ENCODE peak calls at places on chromosome 1, in ten cellular contexts. One of them, this sample, is unnamed.

GRCh38 chr1:36966242-36966641 is 68.1 kb downstream of the GRIK3 start:
- DNase-seq in cardiac muscle cell: peak
- DNase-seq in naive thymus-derived CD4-positive, alpha-beta T cell: no peak
- DNase-seq in pancreas: no peak
- DNase-seq in A673: no peak
- DNase-seq in GM23338: peak
- DNase-seq in psoas muscle: no peak
- DNase-seq in neural progenitor cell: peak
- DNase-seq in transverse colon: no peak
- DNase-seq in colonic mucosa: no peak
- DNase-seq in this sample: no peak

GRCh38 chr1:236862615-236863211 is 67.6 kb downstream of the MTR start:
- DNase-seq in cardiac muscle cell: no peak
- DNase-seq in naive thymus-derived CD4-positive, alpha-beta T cell: no peak
- DNase-seq in pancreas: no peak
- DNase-seq in A673: no peak
- DNase-seq in GM23338: no peak
- DNase-seq in psoas muscle: no peak
- DNase-seq in neural progenitor cell: no peak
- DNase-seq in transverse colon: no peak
- DNase-seq in colonic mucosa: no peak
- DNase-seq in this sample: no peak

GRCh38 chr1:23473037-23473800 is 10.8 kb downstream of the ASAP3 start:
- DNase-seq in cardiac muscle cell: no peak
- DNase-seq in naive thymus-derived CD4-positive, alpha-beta T cell: no peak
- DNase-seq in pancreas: no peak
- DNase-seq in A673: no peak
- DNase-seq in GM23338: no peak
- DNase-seq in psoas muscle: no peak
- DNase-seq in neural progenitor cell: no peak
- DNase-seq in transverse colon: no peak
- DNase-seq in colonic mucosa: no peak
- DNase-seq in this sample: no peak

GRCh38 chr1:163107655-163108054 is 38.5 kb downstream of the RGS4 start:
- DNase-seq in cardiac muscle cell: no peak
- DNase-seq in naive thymus-derived CD4-positive, alpha-beta T cell: no peak
- DNase-seq in pancreas: no peak
- DNase-seq in A673: no peak
- DNase-seq in GM23338: no peak
- DNase-seq in psoas muscle: no peak
- DNase-seq in neural progenitor cell: no peak
- DNase-seq in transverse colon: no peak
- DNase-seq in colonic mucosa: no peak
- DNase-seq in this sample: no peak

GRCh38 chr1:67332653-67333529 is 25.2 kb downstream of the IL12RB2 start:
- DNase-seq in cardiac muscle cell: no peak
- DNase-seq in naive thymus-derived CD4-positive, alpha-beta T cell: no peak
- DNase-seq in pancreas: no peak
- DNase-seq in A673: no peak
- DNase-seq in GM23338: no peak
- DNase-seq in psoas muscle: no peak
- DNase-seq in neural progenitor cell: no peak
- DNase-seq in transverse colon: no peak
- DNase-seq in colonic mucosa: no peak
- DNase-seq in this sample: no peak

GRCh38 chr1:53766766-53767409 is 27.9 kb upstream of the GLIS1 start:
- DNase-seq in cardiac muscle cell: peak
- DNase-seq in naive thymus-derived CD4-positive, alpha-beta T cell: no peak
- DNase-seq in pancreas: no peak
- DNase-seq in A673: peak
- DNase-seq in GM23338: no peak
- DNase-seq in psoas muscle: no peak
- DNase-seq in neural progenitor cell: no peak
- DNase-seq in transverse colon: no peak
- DNase-seq in colonic mucosa: no peak
- DNase-seq in this sample: no peak

GRCh38 chr1:30242178-30242577 is 481.2 kb downstream of the MATN1 start:
- DNase-seq in cardiac muscle cell: no peak
- DNase-seq in naive thymus-derived CD4-positive, alpha-beta T cell: no peak
- DNase-seq in pancreas: no peak
- DNase-seq in A673: no peak
- DNase-seq in GM23338: no peak
- DNase-seq in psoas muscle: no peak
- DNase-seq in neural progenitor cell: no peak
- DNase-seq in transverse colon: no peak
- DNase-seq in colonic mucosa: no peak
- DNase-seq in this sample: no peak

GRCh38 chr1:151838491-151839412 is 868 bp downstream of the C2CD4D start:
- DNase-seq in cardiac muscle cell: no peak
- DNase-seq in naive thymus-derived CD4-positive, alpha-beta T cell: no peak
- DNase-seq in pancreas: no peak
- DNase-seq in A673: no peak
- DNase-seq in GM23338: peak
- DNase-seq in psoas muscle: no peak
- DNase-seq in neural progenitor cell: peak
- DNase-seq in transverse colon: no peak
- DNase-seq in colonic mucosa: no peak
- DNase-seq in this sample: no peak

GRCh38 chr1:20109223-20109856 is 10.0 kb downstream of the PLA2G2D start:
- DNase-seq in cardiac muscle cell: no peak
- DNase-seq in naive thymus-derived CD4-positive, alpha-beta T cell: no peak
- DNase-seq in pancreas: no peak
- DNase-seq in A673: no peak
- DNase-seq in GM23338: no peak
- DNase-seq in psoas muscle: no peak
- DNase-seq in neural progenitor cell: no peak
- DNase-seq in transverse colon: no peak
- DNase-seq in colonic mucosa: no peak
- DNase-seq in this sample: no peak

GRCh38 chr1:182128502-182128901 is 67.0 kb upstream of the ZNF648 start:
- DNase-seq in cardiac muscle cell: no peak
- DNase-seq in naive thymus-derived CD4-positive, alpha-beta T cell: no peak
- DNase-seq in pancreas: no peak
- DNase-seq in A673: no peak
- DNase-seq in GM23338: no peak
- DNase-seq in psoas muscle: no peak
- DNase-seq in neural progenitor cell: no peak
- DNase-seq in transverse colon: no peak
- DNase-seq in colonic mucosa: no peak
- DNase-seq in this sample: no peak

GRCh38 chr1:9426291-9426711 is 113.0 kb upstream of the SLC25A33 start:
- DNase-seq in cardiac muscle cell: peak
- DNase-seq in naive thymus-derived CD4-positive, alpha-beta T cell: peak
- DNase-seq in pancreas: no peak
- DNase-seq in A673: no peak
- DNase-seq in GM23338: no peak
- DNase-seq in psoas muscle: no peak
- DNase-seq in neural progenitor cell: no peak
- DNase-seq in transverse colon: peak
- DNase-seq in colonic mucosa: peak
- DNase-seq in this sample: no peak
- H3K27ac ChIP-seq in cardiac muscle cell: no peak
- H3K27ac ChIP-seq in naive thymus-derived CD4-positive, alpha-beta T cell: peak
- H3K27ac ChIP-seq in pancreas: no peak
- H3K27ac ChIP-seq in A673: no peak
- H3K27ac ChIP-seq in GM23338: no peak
- H3K27ac ChIP-seq in psoas muscle: no peak
- H3K27ac ChIP-seq in neural progenitor cell: no peak
- H3K27ac ChIP-seq in transverse colon: peak
- H3K27ac ChIP-seq in colonic mucosa: no peak
- H3K27ac ChIP-seq in this sample: peak

DNA sequence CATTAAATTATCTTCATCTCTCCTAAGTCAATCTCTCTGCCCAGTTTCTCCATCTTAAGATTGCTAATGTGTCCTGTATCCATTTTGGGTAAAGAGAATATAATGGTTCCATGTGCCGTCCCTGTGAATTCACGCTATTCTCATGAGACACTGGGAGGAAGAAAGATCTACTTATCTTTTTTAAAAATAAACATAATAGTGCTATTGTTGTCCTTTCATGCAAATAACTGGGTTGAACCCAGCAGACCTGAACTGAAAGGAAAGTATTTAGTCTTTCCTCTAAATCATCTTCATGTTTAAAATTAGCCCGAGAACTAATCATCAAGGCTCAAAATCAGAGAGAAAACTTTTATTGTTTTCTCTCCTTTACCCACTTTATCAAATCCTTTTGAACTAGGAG is 22.4 kb downstream of the SLAMF1 start:
- DNase-seq in cardiac muscle cell: no peak
- DNase-seq in naive thymus-derived CD4-positive, alpha-beta T cell: no peak
- DNase-seq in pancreas: no peak
- DNase-seq in A673: no peak
- DNase-seq in GM23338: no peak
- DNase-seq in psoas muscle: no peak
- DNase-seq in neural progenitor cell: no peak
- DNase-seq in transverse colon: no peak
- DNase-seq in colonic mucosa: no peak
- DNase-seq in this sample: no peak
- H3K27ac ChIP-seq in cardiac muscle cell: no peak
- H3K27ac ChIP-seq in naive thymus-derived CD4-positive, alpha-beta T cell: no peak
- H3K27ac ChIP-seq in pancreas: no peak
- H3K27ac ChIP-seq in A673: no peak
- H3K27ac ChIP-seq in GM23338: no peak
- H3K27ac ChIP-seq in psoas muscle: no peak
- H3K27ac ChIP-seq in neural progenitor cell: no peak
- H3K27ac ChIP-seq in transverse colon: peak
- H3K27ac ChIP-seq in colonic mucosa: no peak
- H3K27ac ChIP-seq in this sample: no peak

DNA sequence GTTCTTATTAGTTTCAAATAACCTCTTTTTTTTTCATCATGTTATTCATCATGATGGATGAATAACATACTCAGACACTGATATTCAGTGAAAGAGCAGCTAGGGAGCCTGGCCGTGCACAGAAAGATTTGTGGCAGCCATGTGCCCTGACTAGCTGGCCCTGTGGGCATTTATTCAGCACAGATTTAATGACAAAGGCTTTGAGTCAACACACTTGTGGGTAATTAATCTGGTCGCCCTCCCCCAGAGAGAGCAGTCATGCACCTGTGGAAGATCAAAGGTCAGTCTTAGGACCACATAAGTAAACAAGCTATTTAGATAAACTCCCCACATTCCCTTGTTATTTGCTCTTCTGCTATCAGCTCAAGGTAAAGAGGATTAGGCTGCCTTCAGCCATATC is 153.2 kb upstream of the HMCN1 start:
- DNase-seq in cardiac muscle cell: no peak
- DNase-seq in naive thymus-derived CD4-positive, alpha-beta T cell: no peak
- DNase-seq in pancreas: no peak
- DNase-seq in A673: no peak
- DNase-seq in GM23338: no peak
- DNase-seq in psoas muscle: no peak
- DNase-seq in neural progenitor cell: no peak
- DNase-seq in transverse colon: no peak
- DNase-seq in colonic mucosa: no peak
- DNase-seq in this sample: no peak
- H3K27ac ChIP-seq in cardiac muscle cell: no peak
- H3K27ac ChIP-seq in naive thymus-derived CD4-positive, alpha-beta T cell: no peak
- H3K27ac ChIP-seq in pancreas: no peak
- H3K27ac ChIP-seq in A673: no peak
- H3K27ac ChIP-seq in GM23338: no peak
- H3K27ac ChIP-seq in psoas muscle: no peak
- H3K27ac ChIP-seq in neural progenitor cell: no peak
- H3K27ac ChIP-seq in transverse colon: no peak
- H3K27ac ChIP-seq in colonic mucosa: no peak
- H3K27ac ChIP-seq in this sample: no peak

DNA sequence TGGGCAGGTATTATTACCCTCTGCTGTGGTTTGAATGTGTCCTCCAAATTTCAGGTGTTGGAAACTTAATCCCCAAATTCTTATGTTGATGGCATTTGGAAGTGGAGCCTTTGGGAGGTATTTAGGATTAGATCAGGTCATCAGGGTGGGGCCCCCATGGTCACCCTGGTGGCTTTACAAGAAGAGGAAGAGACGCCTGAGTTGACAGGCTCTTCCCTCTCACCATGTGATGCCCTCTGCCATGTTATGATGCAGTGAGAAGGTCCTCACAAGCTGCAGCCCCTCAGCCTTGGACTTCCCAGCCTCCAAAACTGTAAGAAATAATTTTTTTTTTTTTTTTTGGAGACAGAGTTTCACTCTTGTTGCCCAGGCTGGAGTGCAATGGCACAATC is 8.8 kb upstream of the THEMIS2 start:
- DNase-seq in cardiac muscle cell: no peak
- DNase-seq in naive thymus-derived CD4-positive, alpha-beta T cell: no peak
- DNase-seq in pancreas: peak
- DNase-seq in A673: no peak
- DNase-seq in GM23338: no peak
- DNase-seq in psoas muscle: no peak
- DNase-seq in neural progenitor cell: no peak
- DNase-seq in transverse colon: no peak
- DNase-seq in colonic mucosa: no peak
- DNase-seq in this sample: no peak
- H3K27ac ChIP-seq in cardiac muscle cell: no peak
- H3K27ac ChIP-seq in naive thymus-derived CD4-positive, alpha-beta T cell: peak
- H3K27ac ChIP-seq in pancreas: no peak
- H3K27ac ChIP-seq in A673: no peak
- H3K27ac ChIP-seq in GM23338: no peak
- H3K27ac ChIP-seq in psoas muscle: peak
- H3K27ac ChIP-seq in neural progenitor cell: no peak
- H3K27ac ChIP-seq in transverse colon: peak
- H3K27ac ChIP-seq in colonic mucosa: peak
- H3K27ac ChIP-seq in this sample: peak